ENCODE peak calls at places on chromosomes 12 and 14, in four cellular contexts. One of them, this sample, is unnamed.

GRCh38 chr14:44701563-44702263 is 194.6 kb upstream of the FSCB start:
- DNase-seq in NCI-H774: no peak
- DNase-seq in NT2/D1: no peak
- DNase-seq in endothelial cell: no peak
- DNase-seq in this sample: no peak

GRCh38 chr14:23093993-23094665 is 807 bp downstream of the ACIN1 start:
- DNase-seq in NCI-H774: no peak
- DNase-seq in NT2/D1: no peak
- DNase-seq in endothelial cell: peak; percentile 70
- DNase-seq in this sample: peak; percentile 96

GRCh38 chr14:100084591-100084990 is 19.4 kb downstream of the EVL start:
- DNase-seq in endothelial cell: no peak
- DNase-seq in NT2/D1: no peak
- DNase-seq in NCI-H774: no peak
- DNase-seq in this sample: no peak

GRCh38 chr12:65742481-65742971 is 81.8 kb upstream of the HMGA2 start:
- DNase-seq in NCI-H774: no peak
- DNase-seq in endothelial cell: no peak
- DNase-seq in NT2/D1: peak; percentile 33
- DNase-seq in this sample: peak; percentile 70

GRCh38 chr14:61219673-61220072 is 61.5 kb downstream of the TMEM30B start:
- DNase-seq in NCI-H774: no peak
- DNase-seq in NT2/D1: no peak
- DNase-seq in endothelial cell: no peak
- DNase-seq in this sample: no peak

GRCh38 chr14:57574617-57575288 is 81.1 kb upstream of the CCDC198 start:
- DNase-seq in NT2/D1: no peak
- DNase-seq in NCI-H774: no peak
- DNase-seq in endothelial cell: no peak
- DNase-seq in this sample: peak; percentile 27

GRCh38 chr12:119006749-119007148 is 25.4 kb downstream of the SRRM4 start:
- DNase-seq in NT2/D1: no peak
- DNase-seq in NCI-H774: no peak
- DNase-seq in endothelial cell: no peak
- DNase-seq in this sample: peak; percentile 41

GRCh38 chr12:100077367-100077766 is 65.3 kb downstream of the BLTP3B start:
- DNase-seq in endothelial cell: no peak
- DNase-seq in NT2/D1: no peak
- DNase-seq in NCI-H774: no peak
- DNase-seq in this sample: peak; percentile 29

GRCh38 chr12:106893451-106893850 is 62.3 kb upstream of the TMEM263 start:
- DNase-seq in NT2/D1: no peak
- DNase-seq in NCI-H774: no peak
- DNase-seq in endothelial cell: no peak
- DNase-seq in this sample: no peak

GRCh38 chr14:34833545-34834523 is 41.3 kb downstream of the BAZ1A start:
- DNase-seq in endothelial cell: no peak
- DNase-seq in NCI-H774: no peak
- DNase-seq in NT2/D1: no peak
- DNase-seq in this sample: no peak

GRCh38 chr14:57823015-57823660 is 42.8 kb downstream of the SLC35F4 start:
- DNase-seq in NT2/D1: no peak
- DNase-seq in endothelial cell: no peak
- DNase-seq in NCI-H774: no peak
- DNase-seq in this sample: no peak

GRCh38 chr12:116143883-116144266 is 133.6 kb downstream of the MED13L start:
- DNase-seq in NT2/D1: no peak
- DNase-seq in endothelial cell: no peak
- DNase-seq in NCI-H774: no peak
- DNase-seq in this sample: peak; percentile 41

GRCh38 chr14:96424104-96424989 is 32.4 kb downstream of the AK7 start:
- DNase-seq in endothelial cell: peak; percentile 29
- DNase-seq in NT2/D1: peak; percentile 48
- DNase-seq in NCI-H774: peak; percentile 67
- DNase-seq in this sample: peak; percentile 90

GRCh38 chr14:56271988-56272387 is 153.8 kb downstream of the PELI2 start:
- DNase-seq in NT2/D1: no peak
- DNase-seq in endothelial cell: no peak
- DNase-seq in NCI-H774: peak; percentile 12
- DNase-seq in this sample: no peak

GRCh38 chr14:31895206-31895605 is 181.9 kb upstream of the ARHGAP5 start:
- DNase-seq in NT2/D1: no peak
- DNase-seq in NCI-H774: no peak
- DNase-seq in endothelial cell: no peak
- DNase-seq in this sample: no peak

GRCh38 chr14:65164068-65164824 is 61.9 kb upstream of the MAX start:
- DNase-seq in NT2/D1: no peak
- DNase-seq in endothelial cell: peak; percentile 46
- DNase-seq in NCI-H774: no peak
- DNase-seq in this sample: peak; percentile 68

GRCh38 chr12:69672195-69672594 is 26.9 kb downstream of the BEST3 start:
- DNase-seq in NT2/D1: no peak
- DNase-seq in NCI-H774: no peak
- DNase-seq in endothelial cell: no peak
- DNase-seq in this sample: no peak

GRCh38 chr12:110109037-110109836 is 14.9 kb upstream of the IFT81 start:
- DNase-seq in endothelial cell: no peak
- DNase-seq in NT2/D1: no peak
- DNase-seq in NCI-H774: peak; percentile 34
- DNase-seq in this sample: peak; percentile 49

GRCh38 chr12:52335598-52336262 is 14.5 kb upstream of the KRT83 start:
- DNase-seq in NCI-H774: no peak
- DNase-seq in NT2/D1: no peak
- DNase-seq in endothelial cell: no peak
- DNase-seq in this sample: no peak

GRCh38 chr14:34098045-34098984 is 147.4 kb upstream of the EGLN3 start:
- DNase-seq in endothelial cell: peak; percentile 55
- DNase-seq in NCI-H774: peak; percentile 15
- DNase-seq in NT2/D1: no peak
- DNase-seq in this sample: peak; percentile 54

GRCh38 chr12:52162971-52163370 is 28.8 kb downstream of the KRT80 start:
- DNase-seq in NT2/D1: no peak
- DNase-seq in NCI-H774: no peak
- DNase-seq in endothelial cell: no peak
- DNase-seq in this sample: no peak

GRCh38 chr14:74913986-74914573 is 9.0 kb downstream of the RPS6KL1 start:
- DNase-seq in NT2/D1: peak; percentile 32
- DNase-seq in NCI-H774: no peak
- DNase-seq in endothelial cell: peak; percentile 67
- DNase-seq in this sample: peak; percentile 78

GRCh38 chr12:45409966-45410365 is 194.1 kb downstream of the ANO6 start:
- DNase-seq in NT2/D1: no peak
- DNase-seq in endothelial cell: no peak
- DNase-seq in NCI-H774: no peak
- DNase-seq in this sample: no peak

GRCh38 chr12:67877697-67878096 is 111.5 kb upstream of the IFNG-AS1 start:
- DNase-seq in endothelial cell: no peak
- DNase-seq in NCI-H774: no peak
- DNase-seq in NT2/D1: no peak
- DNase-seq in this sample: no peak

GRCh38 chr12:100254876-100255275 is 12.0 kb downstream of the DEPDC4 start:
- DNase-seq in endothelial cell: no peak
- DNase-seq in NT2/D1: no peak
- DNase-seq in NCI-H774: no peak
- DNase-seq in this sample: no peak

GRCh38 chr14:99522457-99522891 is 41.3 kb downstream of the CCNK start:
- DNase-seq in endothelial cell: no peak
- DNase-seq in NCI-H774: no peak
- DNase-seq in NT2/D1: no peak
- DNase-seq in this sample: no peak

GRCh38 chr12:8996682-8997405 is 7.5 kb downstream of the KLRG1 start:
- DNase-seq in NT2/D1: no peak
- DNase-seq in endothelial cell: no peak
- DNase-seq in NCI-H774: no peak
- DNase-seq in this sample: no peak

GRCh38 chr12:40831916-40832315 is 139.7 kb downstream of the CNTN1 start:
- DNase-seq in endothelial cell: no peak
- DNase-seq in NCI-H774: no peak
- DNase-seq in NT2/D1: no peak
- DNase-seq in this sample: no peak

GRCh38 chr14:89576960-89577359 is 159.9 kb upstream of the FOXN3 start:
- DNase-seq in endothelial cell: no peak
- DNase-seq in NCI-H774: no peak
- DNase-seq in NT2/D1: no peak
- DNase-seq in this sample: peak; percentile 75

GRCh38 chr12:129401572-129401971 is 502.3 kb downstream of the TMEM132D start:
- DNase-seq in endothelial cell: no peak
- DNase-seq in NCI-H774: no peak
- DNase-seq in NT2/D1: no peak
- DNase-seq in this sample: no peak

GRCh38 chr12:13976028-13976584 is 5.3 kb downstream of the GRIN2B start:
- DNase-seq in NCI-H774: no peak
- DNase-seq in endothelial cell: no peak
- DNase-seq in NT2/D1: no peak
- DNase-seq in this sample: peak; percentile 58

GRCh38 chr14:39267592-39268112 is 33.9 kb downstream of the MIA2 start:
- DNase-seq in NCI-H774: no peak
- DNase-seq in NT2/D1: no peak
- DNase-seq in endothelial cell: no peak
- DNase-seq in this sample: peak; percentile 55

GRCh38 chr14:87152701-87153100 is 840.3 kb downstream of the GALC start:
- DNase-seq in endothelial cell: no peak
- DNase-seq in NT2/D1: no peak
- DNase-seq in NCI-H774: peak; percentile 48
- DNase-seq in this sample: no peak

GRCh38 chr12:51836012-51836832 is 12.3 kb downstream of the FIGNL2 start:
- DNase-seq in endothelial cell: no peak
- DNase-seq in NT2/D1: no peak
- DNase-seq in NCI-H774: no peak
- DNase-seq in this sample: peak; percentile 57

GRCh38 chr12:51970904-51971646 is 19.6 kb downstream of the ACVR1B start:
- DNase-seq in NT2/D1: no peak
- DNase-seq in endothelial cell: peak; percentile 46
- DNase-seq in NCI-H774: no peak
- DNase-seq in this sample: peak; percentile 87

GRCh38 chr12:105212431-105212830 is 23.5 kb downstream of the APPL2 start:
- DNase-seq in NT2/D1: no peak
- DNase-seq in NCI-H774: no peak
- DNase-seq in endothelial cell: no peak
- DNase-seq in this sample: no peak